ENCODE peak calls at places on chromosomes 6 and 20, in six cellular contexts. I, S, Q, T, P and K are unnamed samples.

GRCh38 chr20:17935186-17935585 is 33.4 kb downstream of the SNX5 start:
- DNase-seq in T (no peak), I (no peak), P (no peak), S (no peak), Q (no peak), K (no peak)

GRCh38 chr20:34615477-34615876 is 57.0 kb downstream of the MAP1LC3A start:
- DNase-seq in S (peak; percentile 2), I (peak; percentile 36), P (no peak), Q (no peak), T (no peak), K (no peak)

GRCh38 chr6:116556065-116556464 is 2.5 kb downstream of the CALHM4 start:
- DNase-seq in T (no peak), P (no peak), I (no peak), S (no peak), Q (no peak), K (no peak)

GRCh38 chr20:8573686-8574085 is 441.6 kb downstream of the PLCB1 start:
- DNase-seq in I (no peak), S (no peak), Q (no peak), T (no peak), P (no peak), K (no peak)

GRCh38 chr6:100342830-100343229 is 121.9 kb downstream of the SIM1 start:
- DNase-seq in T (no peak), S (no peak), P (no peak), Q (no peak), I (no peak), K (no peak)

GRCh38 chr6:161922631-161923119 is 648.8 kb upstream of the AGPAT4 start:
- DNase-seq in T (peak; percentile 24), Q (no peak), S (no peak), I (peak; percentile 78), P (peak; percentile 69), K (no peak)

GRCh38 chr6:130050230-130050629 is 31.8 kb downstream of the L3MBTL3 start:
- DNase-seq in T (no peak), P (no peak), S (no peak), Q (no peak), I (no peak), K (no peak)

GRCh38 chr6:41404221-41404866 is 68.9 kb downstream of the NCR2 start:
- DNase-seq in S (no peak), I (no peak), P (no peak), Q (no peak), T (no peak), K (no peak)

GRCh38 chr20:22525069-22525820 is 59.1 kb downstream of the FOXA2 start:
- DNase-seq in I (peak; percentile 93), P (no peak), S (no peak), T (no peak), Q (no peak), K (no peak)

DNA sequence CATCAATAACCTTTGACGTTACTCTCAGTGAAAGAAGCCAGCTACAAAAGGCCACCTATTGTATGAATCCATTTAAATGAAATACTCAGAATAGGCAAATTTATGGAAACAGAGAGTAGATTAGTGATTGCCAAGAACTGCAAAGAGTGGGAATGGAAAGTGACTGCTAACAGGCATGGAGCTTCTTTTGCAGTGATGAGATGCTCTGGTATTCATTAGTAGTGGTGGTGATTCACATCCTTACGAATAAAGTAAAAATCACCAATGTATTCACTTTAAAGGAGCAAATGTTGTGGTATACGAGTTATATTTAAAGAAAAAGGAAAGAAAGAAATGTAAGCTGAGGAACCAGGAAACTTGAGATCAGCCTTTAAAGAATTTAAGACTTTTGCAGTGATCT is 126.8 kb upstream of the SAMD5 start:
- DNase-seq in Q (no peak), I (no peak), S (no peak), P (no peak), T (no peak), K (no peak)
- TF ChIP-seq TAF1 in Q (no peak), I (no peak), S (no peak), P (no peak), T (no peak), K (no peak)

GRCh38 chr6:17237246-17237645 is 43.9 kb upstream of the RBM24 start:
- DNase-seq in T (no peak), P (no peak), I (no peak), S (no peak), Q (no peak), K (no peak)

GRCh38 chr6:17239260-17239659 is 41.9 kb upstream of the RBM24 start:
- DNase-seq in I (no peak), P (no peak), S (no peak), T (no peak), Q (no peak), K (no peak)

DNA sequence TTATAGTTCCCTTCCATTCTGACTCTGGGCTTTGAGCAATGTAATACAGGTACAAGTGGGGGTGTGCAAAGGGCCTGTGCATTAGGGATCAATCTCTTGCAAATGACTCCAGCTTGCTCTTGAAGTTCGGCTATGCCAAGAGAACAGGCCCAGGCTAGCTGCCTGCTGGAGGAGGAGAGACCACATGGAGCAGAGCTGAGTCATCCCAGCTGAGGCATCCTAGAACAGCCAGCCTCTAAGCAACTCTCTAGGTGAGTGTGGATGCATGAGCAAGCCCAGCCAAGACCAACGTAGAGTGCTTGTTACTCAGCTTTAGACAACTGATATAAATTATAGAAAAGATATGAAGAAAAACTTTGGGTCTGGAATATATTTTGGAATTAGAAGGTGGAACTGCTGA is 47.6 kb upstream of the RBM24 start:
- DNase-seq in S (no peak), T (no peak), I (peak; percentile 12), P (no peak), Q (no peak), K (no peak)
- TF ChIP-seq POLR2AphosphoS5 in S (no peak), T (no peak), I (no peak), P (no peak), Q (no peak), K (no peak)

DNA sequence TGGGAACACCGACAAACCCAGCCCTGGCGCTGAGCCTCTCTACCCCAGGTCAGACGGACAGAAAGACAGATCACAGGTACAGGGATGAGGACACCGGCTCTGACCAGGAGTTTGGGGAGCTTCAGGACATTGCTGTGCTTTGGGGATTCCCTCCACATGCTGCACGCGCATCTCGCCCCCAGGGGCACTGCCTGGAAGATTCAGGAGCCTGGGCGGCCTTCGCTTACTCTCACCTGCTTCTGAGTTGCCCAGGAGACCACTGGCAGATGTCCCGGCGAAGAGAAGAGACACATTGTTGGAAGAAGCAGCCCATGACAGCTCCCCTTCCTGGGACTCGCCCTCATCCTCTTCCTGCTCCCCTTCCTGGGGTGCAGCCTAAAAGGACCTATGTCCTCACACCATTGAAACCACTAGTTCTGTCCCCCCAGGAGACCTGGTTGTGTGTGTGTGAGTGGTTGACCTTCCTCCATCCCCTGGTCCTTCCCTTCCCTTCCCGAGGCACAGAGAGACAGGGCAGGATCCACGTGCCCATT is 15.3 kb downstream of the VEGFA start:
- DNase-seq in T (no peak), S (no peak), I (no peak), P (no peak), Q (no peak), K (no peak)
- TF ChIP-seq TAF1 in T (no peak), S (no peak), I (no peak), P (no peak), Q (no peak), K (no peak)

GRCh38 chr6:15363523-15364400 is 117.9 kb downstream of the JARID2 start:
- DNase-seq in Q (no peak), T (no peak), I (no peak), S (no peak), P (peak; percentile 24), K (no peak)
- TF ChIP-seq POLR2AphosphoS5 in Q (no peak), T (no peak), I (no peak), S (peak; percentile 44), P (no peak), K (peak; percentile 26)

GRCh38 chr6:145247677-145248419 is 487.5 kb downstream of the EPM2A start:
- DNase-seq in S (no peak), Q (no peak), T (no peak), I (no peak), P (no peak), K (no peak)

GRCh38 chr6:145252737-145253136 is 482.6 kb downstream of the EPM2A start:
- DNase-seq in S (no peak), P (no peak), I (no peak), T (no peak), Q (no peak), K (no peak)

GRCh38 chr6:145245119-145245518 is 490.2 kb downstream of the EPM2A start:
- DNase-seq in S (no peak), P (no peak), Q (no peak), T (no peak), I (no peak), K (no peak)

GRCh38 chr6:145254649-145255401 is 480.5 kb downstream of the EPM2A start:
- DNase-seq in P (no peak), I (no peak), S (no peak), T (no peak), Q (no peak), K (no peak)

GRCh38 chr6:145250436-145250835 is 484.9 kb downstream of the EPM2A start:
- DNase-seq in I (no peak), S (no peak), T (no peak), P (no peak), Q (no peak), K (no peak)
- TF ChIP-seq TAF1 in I (no peak), S (no peak), T (no peak), P (no peak), Q (no peak), K (no peak)

DNA sequence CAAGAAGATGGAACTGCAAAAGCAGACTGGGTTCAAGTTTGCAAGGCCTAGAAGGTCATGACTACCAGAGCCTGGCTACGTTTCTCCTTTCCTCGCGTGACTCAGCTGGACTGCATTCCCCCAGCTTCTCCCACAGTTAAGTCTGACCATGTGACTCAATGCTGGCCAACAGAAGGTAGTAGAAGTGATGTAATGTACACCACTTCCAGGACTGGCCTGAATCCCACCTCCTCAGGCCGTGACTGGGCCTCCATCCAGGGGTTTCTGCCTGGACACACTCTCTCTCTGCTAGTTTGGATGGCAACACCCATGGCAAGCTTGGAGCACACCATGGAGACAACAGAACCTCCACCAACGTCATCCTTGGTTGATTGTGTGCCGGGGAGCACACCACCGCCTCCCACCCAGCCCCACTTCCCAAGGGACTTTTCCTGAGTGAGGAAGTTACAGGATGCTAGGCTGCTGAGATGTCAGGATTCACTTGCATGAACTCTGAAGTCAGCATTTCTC is 112.0 kb upstream of the CDYL start:
- DNase-seq in I (no peak), S (peak; percentile 10), P (no peak), T (peak; percentile 41), Q (no peak), K (no peak)
- TF ChIP-seq POLR2AphosphoS5 in I (no peak), S (no peak), P (no peak), T (no peak), Q (no peak), K (no peak)

GRCh38 chr20:59949911-59950310 is 8.3 kb upstream of the CDH26 start:
- DNase-seq in I (no peak), S (no peak), T (no peak), Q (no peak), P (no peak), K (no peak)

GRCh38 chr20:59945731-59946130 is 5.5 kb downstream of the FAM217B start:
- DNase-seq in Q (no peak), P (no peak), S (no peak), I (no peak), T (no peak), K (no peak)

GRCh38 chr20:59945175-59945574 is 5.0 kb downstream of the FAM217B start:
- DNase-seq in T (no peak), P (no peak), Q (no peak), I (no peak), S (no peak), K (no peak)

GRCh38 chr20:59948212-59948611 is 8.0 kb downstream of the FAM217B start:
- DNase-seq in Q (no peak), P (no peak), T (no peak), I (no peak), S (no peak), K (no peak)

GRCh38 chr20:59948828-59949720 is 8.9 kb downstream of the FAM217B start:
- DNase-seq in T (peak; percentile 11), P (peak; percentile 44), S (no peak), Q (no peak), I (peak; percentile 63), K (no peak)
- TF ChIP-seq TAF1 in T (no peak), P (no peak), S (no peak), Q (no peak), I (no peak), K (no peak)